ENCODE peak calls at places on chromosomes 5 and 9, in six cellular contexts. K, V, W, A, D and R are unnamed samples.

GRCh38 chr5:135492319-135492626 is 40.1 kb upstream of the TIFAB start:
- DNase-seq in K (no peak), V (no peak), W (no peak), A (no peak), D (no peak), R (no peak)

GRCh38 chr5:108421713-108422112 is 39.8 kb upstream of the FBXL17 start:
- DNase-seq in K (no peak), V (no peak), W (no peak), A (no peak), D (no peak), R (no peak)

GRCh38 chr9:38680827-38681226 is 39.1 kb downstream of the FAM240B start:
- DNase-seq in K (no peak), V (no peak), W (no peak), A (no peak), D (peak; percentile 9), R (no peak)

GRCh38 chr5:4879693-4880303 is 260.3 kb upstream of the ADAMTS16 start:
- DNase-seq in K (peak; percentile 77), V (peak; percentile 65), W (peak; percentile 74), A (no peak), D (peak; percentile 48), R (peak; percentile 70)

GRCh38 chr5:65728219-65728618 is 6.2 kb downstream of the NLN start:
- DNase-seq in K (no peak), V (no peak), W (no peak), A (no peak), D (peak; percentile 30), R (peak; percentile 22)

GRCh38 chr9:105044458-105044857 is 116.5 kb upstream of the ABCA1 start:
- DNase-seq in K (no peak), V (no peak), W (no peak), A (no peak), D (no peak), R (no peak)

GRCh38 chr9:97501177-97501971 is at the start of gene TMOD1:
- DNase-seq in K (peak; percentile 83), V (peak; percentile 83), W (peak; percentile 90), A (peak; percentile 9), D (peak; percentile 6), R (peak; percentile 50)

GRCh38 chr5:95403996-95404395 is 12.8 kb downstream of the FAM81B start:
- DNase-seq in K (no peak), V (no peak), W (no peak), A (no peak), D (peak; percentile 6), R (no peak)

GRCh38 chr5:159096555-159097460 is 2.9 kb downstream of the EBF1 start:
- DNase-seq in K (peak; percentile 69), V (no peak), W (no peak), A (no peak), D (no peak), R (no peak)

GRCh38 chr5:102229685-102230084 is 66.4 kb downstream of the SLCO4C1 start:
- DNase-seq in K (no peak), V (no peak), W (no peak), A (no peak), D (no peak), R (no peak)

GRCh38 chr9:137486141-137486490 is 27.0 kb upstream of the NSMF start:
- DNase-seq in K (no peak), V (no peak), W (no peak), A (no peak), D (no peak), R (no peak)

GRCh38 chr9:82680179-82680935 is 382.6 kb downstream of the RASEF start:
- DNase-seq in K (no peak), V (no peak), W (no peak), A (no peak), D (no peak), R (no peak)

GRCh38 chr5:79464695-79465332 is 49.1 kb downstream of the HOMER1 start:
- DNase-seq in K (peak; percentile 18), V (peak; percentile 44), W (peak; percentile 36), A (no peak), D (peak; percentile 9), R (no peak)

GRCh38 chr9:129209580-129209979 is 31.5 kb upstream of the IER5L start:
- DNase-seq in K (peak; percentile 40), V (no peak), W (no peak), A (no peak), D (no peak), R (no peak)

GRCh38 chr5:179559280-179560252 is 9.2 kb downstream of the RUFY1 start:
- DNase-seq in K (peak; percentile 99), V (peak; percentile 99), W (peak; percentile 95), A (peak; percentile 91), D (peak; percentile 98), R (peak; percentile 86)
- H3K4me1 ChIP-seq in K (peaks cover 10% of the 10 kb centered on the region), V (peaks cover 11% of the 10 kb centered on the region), W (no peaks in the 10 kb centered on the region), A (no peaks in the 10 kb centered on the region), D (peaks cover 6% of the 10 kb centered on the region), R (peaks cover 4% of the 10 kb centered on the region)

GRCh38 chr5:89866410-89866809 is 543.1 kb downstream of the CETN3 start:
- DNase-seq in K (no peak), V (no peak), W (no peak), A (no peak), D (no peak), R (no peak)
- H3K27ac ChIP-seq in K (no peak overlapping the region), V (no peak overlapping the region), W (no peak overlapping the region), A (no peak overlapping the region), D (no peak overlapping the region), R (no peak overlapping the region)

DNA sequence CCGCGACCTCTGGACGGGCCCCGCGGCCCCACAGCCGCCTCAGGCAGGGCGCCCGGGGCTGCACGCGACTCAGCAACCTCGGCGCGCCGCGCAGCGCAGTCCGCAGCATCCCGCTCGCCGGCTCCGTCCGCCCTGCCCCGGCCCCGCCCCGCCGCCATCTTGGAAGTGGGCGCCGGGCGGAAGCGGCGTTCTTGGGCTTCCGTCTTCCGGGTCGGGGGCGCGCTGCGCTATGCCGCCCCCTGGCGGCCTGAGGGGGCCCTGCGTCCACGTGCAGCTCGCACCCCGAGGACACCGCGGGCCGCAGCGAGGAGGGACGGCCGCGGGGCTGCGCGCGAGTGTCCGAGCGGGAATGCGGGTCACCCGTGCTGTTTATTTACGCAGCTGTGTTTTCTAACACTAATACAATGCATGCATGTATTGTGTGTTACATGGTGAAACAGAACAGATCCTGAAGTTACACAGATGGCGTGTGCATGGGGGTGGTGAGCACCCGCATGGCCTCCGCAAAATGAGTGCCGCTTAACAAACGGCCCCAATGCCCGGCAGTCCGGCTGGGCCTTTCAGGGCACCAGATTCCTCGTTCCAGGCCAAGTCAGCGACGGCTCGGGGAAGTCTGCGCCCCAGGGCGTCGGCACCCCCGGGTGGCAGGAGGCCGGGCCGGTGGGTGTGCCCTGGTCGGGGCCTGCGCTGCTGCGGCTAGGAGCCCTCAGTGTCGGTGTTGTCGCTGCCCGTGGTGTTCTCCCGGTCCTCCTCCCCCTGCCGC is at the start of gene DNLZ:
- DNase-seq in K (peak; percentile 96), V (peak; percentile 87), W (peak; percentile 93), A (peak; percentile 71), D (peak; percentile 41), R (peak; percentile 78)
- H3K4me1 ChIP-seq in K (no peaks in the 10 kb centered on the region), V (peaks cover 13% of the 10 kb centered on the region), W (no peaks in the 10 kb centered on the region), A (peaks cover 7% of the 10 kb centered on the region), D (peaks cover 22% of the 10 kb centered on the region), R (peaks cover 51% of the 10 kb centered on the region)

GRCh38 chr9:76655970-76656369 is 108.3 kb upstream of the PCA3 start:
- DNase-seq in K (no peak), V (no peak), W (no peak), A (no peak), D (peak; percentile 26), R (no peak)

GRCh38 chr9:76655121-76655531 is 109.1 kb upstream of the PCA3 start:
- DNase-seq in K (no peak), V (no peak), W (no peak), A (no peak), D (peak; percentile 74), R (peak; percentile 67)

GRCh38 chr9:76652894-76653293 is 111.3 kb upstream of the PCA3 start:
- DNase-seq in K (no peak), V (no peak), W (no peak), A (no peak), D (no peak), R (no peak)

GRCh38 chr9:76654575-76654974 is 109.7 kb upstream of the PCA3 start:
- DNase-seq in K (no peak), V (no peak), W (no peak), A (no peak), D (peak; percentile 97), R (peak; percentile 91)

GRCh38 chr9:76654051-76654461 is 110.2 kb upstream of the PCA3 start:
- DNase-seq in K (no peak), V (no peak), W (no peak), A (no peak), D (peak; percentile 66), R (peak; percentile 76)
- H3K27ac ChIP-seq in K (no peak overlapping the region), V (no peak overlapping the region), W (no peak overlapping the region), A (no peak overlapping the region), D (peak overlapping the region; percentile 76), R (peak overlapping the region; percentile 96)

GRCh38 chr9:33473216-33473615 is 508 bp downstream of the NOL6 start:
- DNase-seq in K (no peak), V (no peak), W (no peak), A (no peak), D (no peak), R (no peak)
- H3K4me1 ChIP-seq in K (peaks cover 3% of the 10 kb centered on the region), V (peaks cover 14% of the 10 kb centered on the region), W (peaks cover 3% of the 10 kb centered on the region), A (peaks cover 11% of the 10 kb centered on the region), D (peaks cover 24% of the 10 kb centered on the region), R (peaks cover 16% of the 10 kb centered on the region)

DNA sequence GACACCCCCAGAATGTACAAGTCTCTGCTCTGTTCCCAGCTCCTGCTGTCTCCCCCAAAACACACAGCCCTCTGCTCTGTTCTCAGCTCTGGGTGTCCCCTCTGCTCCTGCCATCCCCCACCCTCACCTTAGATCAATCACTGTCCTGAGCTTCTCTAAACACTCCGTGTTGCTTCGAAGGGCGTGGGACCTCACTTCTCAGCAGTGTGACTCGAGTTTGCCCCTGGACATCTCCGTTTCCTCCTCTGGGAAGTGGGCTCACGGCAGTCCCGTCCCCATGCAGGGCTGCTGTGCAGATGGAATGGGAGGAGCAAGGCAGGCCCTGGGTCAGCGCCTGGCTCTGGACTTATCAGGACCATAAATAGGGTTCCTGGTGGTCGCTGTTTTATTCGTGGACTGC is 98.0 kb upstream of the RAPGEF1 start:
- DNase-seq in K (no peak), V (no peak), W (no peak), A (no peak), D (no peak), R (no peak)
- H3K27ac ChIP-seq in K (no peak overlapping the region), V (no peak overlapping the region), W (no peak overlapping the region), A (no peak overlapping the region), D (no peak overlapping the region), R (no peak overlapping the region)

GRCh38 chr5:169629847-169630548 is 7.1 kb upstream of the DOCK2 start:
- DNase-seq in K (no peak), V (peak; percentile 57), W (no peak), A (no peak), D (peak; percentile 86), R (peak; percentile 65)

GRCh38 chr5:169627551-169627950 is 9.5 kb upstream of the DOCK2 start:
- DNase-seq in K (no peak), V (no peak), W (no peak), A (no peak), D (no peak), R (no peak)

GRCh38 chr5:169628891-169629290 is 8.2 kb upstream of the DOCK2 start:
- DNase-seq in K (no peak), V (no peak), W (no peak), A (no peak), D (peak; percentile 78), R (no peak)

GRCh38 chr5:169631360-169631759 is 5.7 kb upstream of the DOCK2 start:
- DNase-seq in K (no peak), V (no peak), W (no peak), A (no peak), D (peak; percentile 23), R (no peak)

GRCh38 chr5:169626779-169627178 is 10.3 kb upstream of the DOCK2 start:
- DNase-seq in K (no peak), V (no peak), W (no peak), A (no peak), D (peak; percentile 98), R (peak; percentile 76)
- H3K4me1 ChIP-seq in K (no peaks in the 10 kb centered on the region), V (peaks cover 41% of the 10 kb centered on the region), W (no peaks in the 10 kb centered on the region), A (no peaks in the 10 kb centered on the region), D (peaks cover 18% of the 10 kb centered on the region), R (peaks cover 31% of the 10 kb centered on the region)